ENCODE peak calls at places on chromosomes 4 and X, in six cellular contexts. T is CD4-positive, alpha-beta T cell; F is B cell; V is stomach; O is BE2C; W is AG08395. R is an unnamed sample.

GRCh38 chr4:80307774-80308465 is 27.6 kb upstream of the CFAP299 start:
- DNase-seq in T (no peak), F (no peak), V (no peak), O (no peak), W (peak; percentile 42), R (no peak)

GRCh38 chr4:169148851-169149250 is 121.9 kb downstream of the SH3RF1 start:
- DNase-seq in T (no peak), F (no peak), V (no peak), O (no peak), W (no peak), R (no peak)

GRCh38 chrX:116827063-116827462 is 364.3 kb upstream of the CT83 start:
- DNase-seq in T (no peak), F (no peak), V (no peak), O (no peak), W (no peak), R (no peak)

GRCh38 chrX:131675596-131676194 is 131.8 kb downstream of the OR13H1 start:
- DNase-seq in T (no peak), F (no peak), V (no peak), O (peak; percentile 11), W (peak; percentile 17), R (peak; percentile 11)

GRCh38 chr4:151641983-151642382 is 118.8 kb downstream of the GATB start:
- DNase-seq in T (no peak), F (no peak), V (no peak), O (no peak), W (no peak), R (no peak)

GRCh38 chr4:119526786-119527550 is 101.6 kb downstream of the PDE5A start:
- DNase-seq in T (no peak), F (no peak), V (no peak), O (no peak), W (no peak), R (no peak)

GRCh38 chr4:74618659-74619058 is 173.7 kb downstream of the AREG start:
- DNase-seq in T (no peak), F (no peak), V (no peak), O (no peak), W (no peak), R (peak; percentile 27)

GRCh38 chr4:38092701-38093100 is 132.5 kb downstream of the PTTG2 start:
- DNase-seq in T (no peak), F (no peak), V (no peak), O (no peak), W (no peak), R (no peak)

GRCh38 chrX:9860826-9861225 is 74.6 kb downstream of the SHROOM2 start:
- DNase-seq in T (no peak), F (no peak), V (no peak), O (no peak), W (no peak), R (no peak)

GRCh38 chr4:38800956-38801450 is 3.6 kb downstream of the TLR1 start:
- DNase-seq in T (no peak), F (no peak), V (no peak), O (no peak), W (no peak), R (no peak)

GRCh38 chr4:62531731-62532130 is 1331.6 kb downstream of the ADGRL3 start:
- DNase-seq in T (no peak), F (no peak), V (no peak), O (no peak), W (no peak), R (no peak)

GRCh38 chr4:1501754-1502500 is 95.7 kb upstream of the NKX1-1 start:
- DNase-seq in T (no peak), F (no peak), V (no peak), O (no peak), W (no peak), R (no peak)

GRCh38 chr4:140567722-140568121 is 1.0 kb downstream of the UCP1 start:
- DNase-seq in T (no peak), F (peak; percentile 30), V (no peak), O (peak; percentile 23), W (no peak), R (no peak)

GRCh38 chrX:50596056-50596455 is 125.4 kb upstream of the DGKK start:
- DNase-seq in T (no peak), F (no peak), V (no peak), O (no peak), W (no peak), R (no peak)

GRCh38 chr4:55272102-55272501 is 73.9 kb upstream of the SRD5A3 start:
- DNase-seq in T (no peak), F (no peak), V (no peak), O (no peak), W (no peak), R (no peak)

GRCh38 chrX:65300104-65300809 is 234.3 kb downstream of the LAS1L start:
- DNase-seq in T (no peak), F (no peak), V (no peak), O (no peak), W (no peak), R (no peak)

GRCh38 chrX:50812995-50813842 is 775 bp downstream of the SHROOM4 start:
- DNase-seq in T (no peak), F (peak; percentile 21), V (peak; percentile 27), O (peak; percentile 12), W (peak; percentile 35), R (peak; percentile 28)

GRCh38 chr4:116585240-116585639 is 500.1 kb downstream of the TRAM1L1 start:
- DNase-seq in T (no peak), F (no peak), V (no peak), O (no peak), W (no peak), R (no peak)

GRCh38 chr4:136873555-136873954 is 658.7 kb downstream of the PCDH18 start:
- DNase-seq in T (no peak), F (no peak), V (no peak), O (no peak), W (no peak), R (no peak)

GRCh38 chr4:113057891-113058290 is 8.4 kb downstream of the ANK2 start:
- DNase-seq in T (no peak), F (no peak), V (no peak), O (no peak), W (peak; percentile 7), R (no peak)

GRCh38 chr4:82718067-82718935 is 80.3 kb downstream of the SCD5 start:
- DNase-seq in T (no peak), F (no peak), V (no peak), O (no peak), W (peak; percentile 17), R (no peak)